ENCODE peak calls at places on chromosomes 11 and 22, in six cellular contexts. One of them, this sample, is unnamed.

GRCh38 chr22:29700949-29701927 is 18.6 kb upstream of the CABP7 start:
- DNase-seq in body of pancreas: peak; percentile 35
- DNase-seq in pancreas: peak; percentile 30
- DNase-seq in Peyer's patch: no peak
- DNase-seq in suprapubic skin: no peak
- DNase-seq in HCT116: peak; percentile 51
- DNase-seq in this sample: no peak

GRCh38 chr22:46031965-46032851 is 55.2 kb upstream of the WNT7B start:
- DNase-seq in HCT116: no peak
- DNase-seq in suprapubic skin: peak; percentile 75
- DNase-seq in Peyer's patch: no peak
- DNase-seq in pancreas: peak; percentile 57
- DNase-seq in body of pancreas: no peak
- DNase-seq in this sample: no peak

GRCh38 chr11:665062-665706 is 28.1 kb downstream of the DRD4 start:
- DNase-seq in HCT116: no peak
- DNase-seq in pancreas: no peak
- DNase-seq in suprapubic skin: no peak
- DNase-seq in body of pancreas: no peak
- DNase-seq in Peyer's patch: no peak
- DNase-seq in this sample: no peak

GRCh38 chr11:94828088-94828487 is 59.9 kb downstream of the AMOTL1 start:
- DNase-seq in Peyer's patch: no peak
- DNase-seq in HCT116: no peak
- DNase-seq in pancreas: no peak
- DNase-seq in suprapubic skin: no peak
- DNase-seq in body of pancreas: no peak
- DNase-seq in this sample: no peak

GRCh38 chr11:18567081-18567480 is 21.5 kb downstream of the UEVLD start:
- DNase-seq in pancreas: no peak
- DNase-seq in HCT116: no peak
- DNase-seq in Peyer's patch: no peak
- DNase-seq in suprapubic skin: no peak
- DNase-seq in body of pancreas: no peak
- DNase-seq in this sample: no peak

GRCh38 chr11:58923300-58923788 is 15.9 kb upstream of the GLYATL1 start:
- DNase-seq in HCT116: peak; percentile 54
- DNase-seq in pancreas: no peak
- DNase-seq in body of pancreas: no peak
- DNase-seq in Peyer's patch: no peak
- DNase-seq in suprapubic skin: no peak
- DNase-seq in this sample: no peak

GRCh38 chr11:73356979-73357739 is 19.0 kb upstream of the RELT start:
- DNase-seq in pancreas: no peak
- DNase-seq in HCT116: no peak
- DNase-seq in suprapubic skin: no peak
- DNase-seq in Peyer's patch: no peak
- DNase-seq in body of pancreas: no peak
- DNase-seq in this sample: no peak

GRCh38 chr11:64455436-64456261 is 96.7 kb downstream of the RPS6KA4 start:
- DNase-seq in Peyer's patch: no peak
- DNase-seq in HCT116: no peak
- DNase-seq in body of pancreas: no peak
- DNase-seq in suprapubic skin: no peak
- DNase-seq in pancreas: no peak
- DNase-seq in this sample: no peak

GRCh38 chr22:45477366-45478107 is 25.1 kb upstream of the FBLN1 start:
- DNase-seq in body of pancreas: no peak
- DNase-seq in HCT116: no peak
- DNase-seq in Peyer's patch: no peak
- DNase-seq in suprapubic skin: no peak
- DNase-seq in pancreas: no peak
- DNase-seq in this sample: no peak

GRCh38 chr11:70525466-70525865 is 127.1 kb downstream of the CTTN start:
- DNase-seq in suprapubic skin: no peak
- DNase-seq in Peyer's patch: no peak
- DNase-seq in pancreas: peak; percentile 21
- DNase-seq in body of pancreas: no peak
- DNase-seq in HCT116: no peak
- DNase-seq in this sample: no peak

GRCh38 chr22:17773606-17774205 is 563 bp downstream of the BID start:
- DNase-seq in body of pancreas: peak; percentile 44
- DNase-seq in suprapubic skin: no peak
- DNase-seq in HCT116: no peak
- DNase-seq in Peyer's patch: peak; percentile 53
- DNase-seq in pancreas: peak; percentile 82
- DNase-seq in this sample: peak; percentile 68

GRCh38 chr11:128725630-128726461 is 32.0 kb downstream of the FLI1 start:
- DNase-seq in suprapubic skin: no peak
- DNase-seq in pancreas: no peak
- DNase-seq in Peyer's patch: peak; percentile 66
- DNase-seq in body of pancreas: peak; percentile 50
- DNase-seq in HCT116: no peak
- DNase-seq in this sample: peak; percentile 48

GRCh38 chr11:102472127-102472526 is 19.6 kb upstream of the TMEM123 start:
- DNase-seq in HCT116: no peak
- DNase-seq in pancreas: no peak
- DNase-seq in body of pancreas: no peak
- DNase-seq in Peyer's patch: no peak
- DNase-seq in suprapubic skin: no peak
- DNase-seq in this sample: no peak

GRCh38 chr11:28099715-28100114 is 8.2 kb downstream of the KIF18A start:
- DNase-seq in Peyer's patch: no peak
- DNase-seq in HCT116: no peak
- DNase-seq in pancreas: no peak
- DNase-seq in suprapubic skin: no peak
- DNase-seq in body of pancreas: no peak
- DNase-seq in this sample: no peak

GRCh38 chr11:1761110-1761856 is 2.4 kb downstream of the CTSD start:
- DNase-seq in HCT116: no peak
- DNase-seq in body of pancreas: no peak
- DNase-seq in suprapubic skin: no peak
- DNase-seq in Peyer's patch: no peak
- DNase-seq in pancreas: peak; percentile 68
- DNase-seq in this sample: no peak

GRCh38 chr11:66856496-66857233 is at the start of gene LRFN4:
- DNase-seq in body of pancreas: no peak
- DNase-seq in Peyer's patch: peak; percentile 25
- DNase-seq in suprapubic skin: no peak
- DNase-seq in pancreas: no peak
- DNase-seq in HCT116: no peak
- DNase-seq in this sample: peak; percentile 55

GRCh38 chr11:117096140-117096972 is 1.9 kb downstream of the SIK3 start:
- DNase-seq in HCT116: no peak
- DNase-seq in suprapubic skin: no peak
- DNase-seq in Peyer's patch: peak; percentile 69
- DNase-seq in pancreas: no peak
- DNase-seq in body of pancreas: peak; percentile 12
- DNase-seq in this sample: peak; percentile 63

GRCh38 chr22:35390933-35391332 is 9.0 kb upstream of the MCM5 start:
- DNase-seq in pancreas: no peak
- DNase-seq in body of pancreas: no peak
- DNase-seq in suprapubic skin: no peak
- DNase-seq in HCT116: no peak
- DNase-seq in Peyer's patch: no peak
- DNase-seq in this sample: no peak

GRCh38 chr22:35384973-35385588 is 4.2 kb downstream of the HMOX1 start:
- DNase-seq in body of pancreas: no peak
- DNase-seq in HCT116: no peak
- DNase-seq in Peyer's patch: no peak
- DNase-seq in pancreas: no peak
- DNase-seq in suprapubic skin: no peak
- DNase-seq in this sample: no peak

GRCh38 chr22:35384567-35384966 is 3.7 kb downstream of the HMOX1 start:
- DNase-seq in suprapubic skin: no peak
- DNase-seq in body of pancreas: no peak
- DNase-seq in pancreas: no peak
- DNase-seq in HCT116: no peak
- DNase-seq in Peyer's patch: no peak
- DNase-seq in this sample: no peak

GRCh38 chr22:35383679-35384071 is 2.8 kb downstream of the HMOX1 start:
- DNase-seq in Peyer's patch: no peak
- DNase-seq in HCT116: no peak
- DNase-seq in pancreas: no peak
- DNase-seq in body of pancreas: no peak
- DNase-seq in suprapubic skin: no peak
- DNase-seq in this sample: no peak

DNA sequence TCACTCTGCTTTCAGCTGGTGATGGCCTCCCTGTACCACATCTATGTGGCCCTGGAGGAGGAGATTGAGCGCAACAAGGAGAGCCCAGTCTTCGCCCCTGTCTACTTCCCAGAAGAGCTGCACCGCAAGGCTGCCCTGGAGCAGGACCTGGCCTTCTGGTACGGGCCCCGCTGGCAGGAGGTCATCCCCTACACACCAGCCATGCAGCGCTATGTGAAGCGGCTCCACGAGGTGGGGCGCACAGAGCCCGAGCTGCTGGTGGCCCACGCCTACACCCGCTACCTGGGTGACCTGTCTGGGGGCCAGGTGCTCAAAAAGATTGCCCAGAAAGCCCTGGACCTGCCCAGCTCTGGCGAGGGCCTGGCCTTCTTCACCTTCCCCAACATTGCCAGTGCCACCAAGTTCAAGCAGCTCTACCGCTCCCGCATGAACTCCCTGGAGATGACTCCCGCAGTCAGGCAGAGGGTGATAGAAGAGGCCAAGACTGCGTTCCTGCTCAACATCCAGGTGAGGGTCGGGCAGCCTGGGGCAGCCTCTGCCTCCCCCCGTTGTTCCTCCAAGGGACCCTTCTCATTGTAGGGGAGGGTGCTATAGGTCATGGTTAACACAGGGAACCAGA is 5.9 kb downstream of the HMOX1 start:
- DNase-seq in Peyer's patch: no peak
- DNase-seq in pancreas: no peak
- DNase-seq in HCT116: no peak
- DNase-seq in suprapubic skin: no peak
- DNase-seq in body of pancreas: no peak
- DNase-seq in this sample: no peak
- H3K36me3 ChIP-seq in Peyer's patch: no peaks in the 10 kb centered on the region
- H3K36me3 ChIP-seq in pancreas: no peaks in the 10 kb centered on the region
- H3K36me3 ChIP-seq in HCT116: peaks cover 25% of the 10 kb centered on the region
- H3K36me3 ChIP-seq in suprapubic skin: peaks cover 24% of the 10 kb centered on the region
- H3K36me3 ChIP-seq in body of pancreas: no peaks in the 10 kb centered on the region
- H3K36me3 ChIP-seq in this sample: no peaks in the 10 kb centered on the region

GRCh38 chr22:23827351-23827995 is 11.3 kb downstream of the DERL3 start:
- DNase-seq in suprapubic skin: no peak
- DNase-seq in pancreas: no peak
- DNase-seq in Peyer's patch: no peak
- DNase-seq in body of pancreas: no peak
- DNase-seq in HCT116: no peak
- DNase-seq in this sample: no peak

GRCh38 chr22:23825246-23825905 is 13.4 kb downstream of the DERL3 start:
- DNase-seq in Peyer's patch: no peak
- DNase-seq in HCT116: no peak
- DNase-seq in body of pancreas: no peak
- DNase-seq in suprapubic skin: no peak
- DNase-seq in pancreas: peak; percentile 21
- DNase-seq in this sample: no peak

GRCh38 chr22:23824476-23825245 is 14.1 kb downstream of the DERL3 start:
- DNase-seq in Peyer's patch: no peak
- DNase-seq in pancreas: peak; percentile 47
- DNase-seq in body of pancreas: no peak
- DNase-seq in suprapubic skin: no peak
- DNase-seq in HCT116: no peak
- DNase-seq in this sample: no peak

GRCh38 chr22:23828800-23829680 is 9.8 kb downstream of the DERL3 start:
- DNase-seq in suprapubic skin: no peak
- DNase-seq in HCT116: no peak
- DNase-seq in Peyer's patch: no peak
- DNase-seq in pancreas: no peak
- DNase-seq in body of pancreas: no peak
- DNase-seq in this sample: no peak

GRCh38 chr22:23826510-23827350 is 12.1 kb downstream of the DERL3 start:
- DNase-seq in suprapubic skin: no peak
- DNase-seq in body of pancreas: no peak
- DNase-seq in pancreas: no peak
- DNase-seq in HCT116: no peak
- DNase-seq in Peyer's patch: no peak
- DNase-seq in this sample: no peak
- H3K36me3 ChIP-seq in suprapubic skin: peaks cover 84% of the 10 kb centered on the region
- H3K36me3 ChIP-seq in body of pancreas: peaks cover 4% of the 10 kb centered on the region
- H3K36me3 ChIP-seq in pancreas: peaks cover 60% of the 10 kb centered on the region
- H3K36me3 ChIP-seq in HCT116: peaks cover 37% of the 10 kb centered on the region
- H3K36me3 ChIP-seq in Peyer's patch: no peaks in the 10 kb centered on the region
- H3K36me3 ChIP-seq in this sample: peaks cover 50% of the 10 kb centered on the region

GRCh38 chr22:39120983-39121382 is 23.9 kb downstream of the APOBEC3H start:
- DNase-seq in body of pancreas: no peak
- DNase-seq in Peyer's patch: no peak
- DNase-seq in pancreas: no peak
- DNase-seq in HCT116: no peak
- DNase-seq in suprapubic skin: no peak
- DNase-seq in this sample: no peak

GRCh38 chr22:39114157-39114511 is 17.1 kb downstream of the APOBEC3H start:
- DNase-seq in body of pancreas: no peak
- DNase-seq in Peyer's patch: no peak
- DNase-seq in suprapubic skin: no peak
- DNase-seq in pancreas: no peak
- DNase-seq in HCT116: no peak
- DNase-seq in this sample: no peak

GRCh38 chr22:39115570-39115969 is 18.5 kb downstream of the APOBEC3H start:
- DNase-seq in pancreas: no peak
- DNase-seq in body of pancreas: no peak
- DNase-seq in suprapubic skin: no peak
- DNase-seq in HCT116: no peak
- DNase-seq in Peyer's patch: no peak
- DNase-seq in this sample: no peak

GRCh38 chr22:39115976-39116621 is 19.1 kb downstream of the APOBEC3H start:
- DNase-seq in suprapubic skin: no peak
- DNase-seq in Peyer's patch: no peak
- DNase-seq in body of pancreas: no peak
- DNase-seq in HCT116: no peak
- DNase-seq in pancreas: no peak
- DNase-seq in this sample: no peak

DNA sequence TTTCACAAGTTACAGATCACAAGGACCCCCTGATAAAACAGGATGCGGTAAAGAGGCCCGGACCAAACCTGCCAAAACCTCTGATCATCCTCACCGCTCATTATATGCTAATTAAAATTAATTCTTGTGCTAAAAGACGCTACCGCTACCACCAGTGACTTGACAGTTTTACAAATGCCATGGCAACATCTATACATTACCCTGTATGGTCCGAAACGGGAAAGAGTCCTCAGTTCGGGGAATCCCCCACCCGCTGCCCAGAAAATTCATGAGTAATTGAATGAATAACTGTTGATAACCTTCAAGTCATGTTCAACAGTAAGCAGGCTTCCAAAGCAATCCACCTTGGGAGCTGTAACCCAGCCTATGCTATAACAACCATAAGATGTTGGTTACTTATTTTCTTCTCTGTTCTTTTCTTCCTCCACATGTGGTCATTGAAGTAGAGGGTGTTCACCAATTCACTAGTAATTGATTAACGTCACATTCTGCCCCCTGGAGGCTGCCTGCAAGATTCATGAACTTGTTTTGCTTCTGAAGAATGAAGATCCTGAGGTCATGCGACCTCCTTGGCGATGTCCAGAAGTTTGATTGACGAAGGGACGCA is 20.6 kb downstream of the APOBEC3H start:
- DNase-seq in pancreas: no peak
- DNase-seq in suprapubic skin: no peak
- DNase-seq in HCT116: peak; percentile 53
- DNase-seq in body of pancreas: peak; percentile 65
- DNase-seq in Peyer's patch: peak; percentile 82
- DNase-seq in this sample: peak; percentile 71
- H3K36me3 ChIP-seq in pancreas: no peaks in the 10 kb centered on the region
- H3K36me3 ChIP-seq in suprapubic skin: no peaks in the 10 kb centered on the region
- H3K36me3 ChIP-seq in HCT116: no peaks in the 10 kb centered on the region
- H3K36me3 ChIP-seq in body of pancreas: no peaks in the 10 kb centered on the region
- H3K36me3 ChIP-seq in Peyer's patch: no peaks in the 10 kb centered on the region
- H3K36me3 ChIP-seq in this sample: no peaks in the 10 kb centered on the region

GRCh38 chr11:34147581-34147980 is 42.2 kb downstream of the NAT10 start:
- DNase-seq in HCT116: no peak
- DNase-seq in Peyer's patch: no peak
- DNase-seq in pancreas: no peak
- DNase-seq in suprapubic skin: no peak
- DNase-seq in body of pancreas: no peak
- DNase-seq in this sample: no peak
- H3K36me3 ChIP-seq in HCT116: peaks cover 58% of the 10 kb centered on the region
- H3K36me3 ChIP-seq in Peyer's patch: no peaks in the 10 kb centered on the region
- H3K36me3 ChIP-seq in pancreas: peaks cover 65% of the 10 kb centered on the region
- H3K36me3 ChIP-seq in suprapubic skin: peaks cover 82% of the 10 kb centered on the region
- H3K36me3 ChIP-seq in body of pancreas: peaks cover 7% of the 10 kb centered on the region
- H3K36me3 ChIP-seq in this sample: peaks cover 57% of the 10 kb centered on the region